ENCODE peak calls at places on chromosome 3, in eight cellular contexts. V is GM23338, L is mesenchymal stem cell, F is GM23248, H is neural progenitor cell, R is IMR-90, Z is PC-3, S is SK-N-SH. X is an unnamed sample. For H3K27me3, the result is how much of the 10 kb centered on the place peaks cover.

GRCh38 chr3:117788086-117788485 is 1078.5 kb downstream of the TUSC7 start:
- DNase-seq in V (peak), L (peak), F (peak), H (peak), R (peak), Z (peak), S (no peak), X (peak)

GRCh38 chr3:188207941-188208750 is 54.2 kb downstream of the LPP start:
- DNase-seq in V (peak), L (peak), F (no peak), H (peak), R (no peak), Z (no peak), S (no peak), X (peak)

GRCh38 chr3:14371573-14372474 is 30.6 kb upstream of the SLC6A6 start:
- DNase-seq in V (no peak), L (peak), F (peak), H (no peak), R (peak), Z (peak), S (peak), X (peak)

GRCh38 chr3:11335056-11335608 is 62.9 kb downstream of the ATG7 start:
- DNase-seq in V (peak), L (peak), F (peak), H (peak), R (peak), Z (peak), S (peak), X (peak)

GRCh38 chr3:16419640-16420039 is 93.9 kb downstream of the RFTN1 start:
- DNase-seq in V (no peak), L (peak), F (peak), H (no peak), R (peak), Z (peak), S (no peak), X (peak)

GRCh38 chr3:23775254-23775909 is 30.4 kb upstream of the UBE2E1 start:
- DNase-seq in V (no peak), L (no peak), F (no peak), H (no peak), R (no peak), Z (no peak), S (no peak), X (no peak)

GRCh38 chr3:176349706-176350105 is 847.6 kb downstream of the TBL1XR1 start:
- DNase-seq in V (no peak), L (no peak), F (peak), H (no peak), R (no peak), Z (no peak), S (no peak), X (no peak)

GRCh38 chr3:168165390-168166269 is 69.9 kb upstream of the GOLIM4 start:
- DNase-seq in V (peak), L (peak), F (peak), H (peak), R (peak), Z (peak), S (peak), X (peak)

GRCh38 chr3:115930168-115930567 is 306.9 kb downstream of the GAP43 start:
- DNase-seq in V (no peak), L (no peak), F (no peak), H (no peak), R (no peak), Z (no peak), S (no peak), X (no peak)

GRCh38 chr3:112814256-112814655 is 32.4 kb downstream of the CD200R1L start:
- DNase-seq in V (peak), L (peak), F (peak), H (peak), R (peak), Z (peak), S (no peak), X (peak)

GRCh38 chr3:47005212-47006144 is 26.0 kb downstream of the NBEAL2 start:
- DNase-seq in V (no peak), L (no peak), F (no peak), H (no peak), R (no peak), Z (no peak), S (peak), X (no peak)

GRCh38 chr3:130834476-130834875 is 59.4 kb upstream of the ATP2C1 start:
- DNase-seq in V (no peak), L (no peak), F (peak), H (no peak), R (peak), Z (peak), S (no peak), X (peak)

GRCh38 chr3:14602804-14603644 is 48.5 kb upstream of the CCDC174 start:
- DNase-seq in V (peak), L (no peak), F (peak), H (peak), R (no peak), Z (peak), S (peak), X (no peak)

GRCh38 chr3:125587039-125587664 is 8.1 kb downstream of the OSBPL11 start:
- DNase-seq in V (no peak), L (peak), F (peak), H (no peak), R (peak), Z (peak), S (no peak), X (no peak)

GRCh38 chr3:129796146-129796545 is 97.4 kb downstream of the TMCC1 start:
- DNase-seq in V (no peak), L (no peak), F (no peak), H (no peak), R (no peak), Z (no peak), S (no peak), X (no peak)

GRCh38 chr3:5188419-5189405 is 1.2 kb downstream of the EDEM1 start:
- DNase-seq in V (peak), L (peak), F (peak), H (peak), R (peak), Z (peak), S (peak), X (no peak)

GRCh38 chr3:67655364-67656121 is 1.1 kb upstream of the SUCLG2 start:
- DNase-seq in V (no peak), L (no peak), F (peak), H (no peak), R (no peak), Z (no peak), S (no peak), X (no peak)

GRCh38 chr3:10108091-10108490 is at the start of gene FANCD2OS:
- DNase-seq in V (peak), L (no peak), F (no peak), H (no peak), R (no peak), Z (no peak), S (no peak), X (no peak)

GRCh38 chr3:143847787-143848631 is at the start of gene SLC9A9:
- DNase-seq in V (peak), L (peak), F (peak), H (peak), R (peak), Z (peak), S (no peak), X (peak)

GRCh38 chr3:170835346-170835745 is 34.6 kb downstream of the RPL22L1 start:
- DNase-seq in V (no peak), L (peak), F (no peak), H (peak), R (no peak), Z (no peak), S (peak), X (no peak)

GRCh38 chr3:49813497-49814174 is at the start of gene UBA7:
- DNase-seq in V (no peak), L (peak), F (peak), H (no peak), R (peak), Z (peak), S (no peak), X (peak)

GRCh38 chr3:150194513-150194912 is 213.6 kb upstream of the TSC22D2 start:
- DNase-seq in V (peak), L (no peak), F (no peak), H (no peak), R (no peak), Z (no peak), S (no peak), X (no peak)

GRCh38 chr3:52056521-52056967 is at the start of gene DUSP7:
- DNase-seq in V (peak), L (peak), F (peak), H (peak), R (peak), Z (peak), S (peak), X (peak)

GRCh38 chr3:165339753-165340152 is 143.6 kb upstream of the SLITRK3 start:
- DNase-seq in V (peak), L (peak), F (peak), H (peak), R (peak), Z (peak), S (no peak), X (no peak)

GRCh38 chr3:152779649-152780048 is 55.3 kb upstream of the P2RY1 start:
- DNase-seq in V (peak), L (peak), F (peak), H (peak), R (no peak), Z (no peak), S (no peak), X (peak)

GRCh38 chr3:151538706-151539403 is 78.0 kb upstream of the IGSF10 start:
- DNase-seq in V (peak), L (no peak), F (peak), H (peak), R (peak), Z (no peak), S (no peak), X (peak)

GRCh38 chr3:43996379-43997301 is 245.0 kb upstream of the TOPAZ1 start:
- DNase-seq in V (peak), L (peak), F (peak), H (peak), R (no peak), Z (no peak), S (no peak), X (no peak)

GRCh38 chr3:39185326-39185958 is 7.0 kb downstream of the XIRP1 start:
- DNase-seq in V (no peak), L (no peak), F (no peak), H (no peak), R (no peak), Z (no peak), S (no peak), X (no peak)

GRCh38 chr3:39185959-39186691 is 6.3 kb downstream of the XIRP1 start:
- DNase-seq in V (no peak), L (no peak), F (no peak), H (no peak), R (no peak), Z (no peak), S (no peak), X (no peak)

GRCh38 chr3:39183231-39184080 is 8.9 kb downstream of the XIRP1 start:
- DNase-seq in V (no peak), L (no peak), F (no peak), H (no peak), R (no peak), Z (no peak), S (no peak), X (no peak)

GRCh38 chr3:39184968-39185285 is 7.5 kb downstream of the XIRP1 start:
- DNase-seq in V (no peak), L (no peak), F (no peak), H (no peak), R (no peak), Z (no peak), S (no peak), X (no peak)

GRCh38 chr3:39184081-39184967 is 8.1 kb downstream of the XIRP1 start:
- DNase-seq in V (no peak), L (no peak), F (no peak), H (no peak), R (no peak), Z (no peak), S (no peak), X (no peak)
- H2AFZ ChIP-seq in V (no peak), L (no peak), F (no peak), H (no peak), R (no peak), Z (no peak), S (no peak), X (no peak)

GRCh38 chr3:178302966-178303930 is 233.0 kb upstream of the KCNMB2 start:
- DNase-seq in V (no peak), L (no peak), F (peak), H (no peak), R (no peak), Z (peak), S (no peak), X (no peak)

GRCh38 chr3:178308696-178309278 is 227.4 kb upstream of the KCNMB2 start:
- DNase-seq in V (no peak), L (no peak), F (peak), H (no peak), R (no peak), Z (no peak), S (no peak), X (no peak)

GRCh38 chr3:178306427-178307115 is 229.7 kb upstream of the KCNMB2 start:
- DNase-seq in V (no peak), L (no peak), F (no peak), H (no peak), R (no peak), Z (no peak), S (no peak), X (no peak)

GRCh38 chr3:178300441-178300959 is 235.7 kb upstream of the KCNMB2 start:
- DNase-seq in V (no peak), L (no peak), F (no peak), H (no peak), R (no peak), Z (no peak), S (no peak), X (no peak)

DNA sequence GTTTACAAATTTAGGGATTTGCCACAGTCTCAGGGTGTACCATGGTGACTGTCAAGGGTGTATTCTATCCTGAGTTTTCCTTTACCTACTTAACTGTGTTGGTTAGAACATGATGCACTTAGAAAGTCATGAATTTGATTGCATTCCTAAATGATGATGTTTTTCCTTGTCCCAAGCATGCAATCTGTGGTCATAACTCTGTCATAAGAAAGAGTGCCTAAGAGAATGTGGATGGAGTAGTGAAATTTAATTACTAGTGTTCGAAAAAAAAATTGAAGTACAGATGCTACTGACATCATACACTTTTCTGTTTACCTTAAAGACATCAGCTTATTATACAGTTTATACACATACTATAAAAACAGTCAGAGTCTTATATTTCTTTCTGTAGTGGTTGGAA is 231.5 kb upstream of the KCNMB2 start:
- DNase-seq in V (no peak), L (peak), F (peak), H (no peak), R (peak), Z (peak), S (no peak), X (peak)
- H3K27me3 ChIP-seq in V (under half), L (under half), F (under half), H (under half), R (under half), Z (under half), S (under half), X (under half)

GRCh38 chr3:141600331-141600730 is 113.5 kb downstream of the RASA2 start:
- DNase-seq in V (no peak), L (no peak), F (no peak), H (no peak), R (no peak), Z (no peak), S (no peak), X (no peak)
- H3K4me3 ChIP-seq in V (no peak), L (no peak), F (no peak), H (no peak), R (no peak), Z (no peak), S (no peak), X (no peak)

GRCh38 chr3:139248593-139249255 is 95.1 kb upstream of the MRPS22 start:
- DNase-seq in V (no peak), L (no peak), F (no peak), H (no peak), R (no peak), Z (no peak), S (no peak), X (no peak)
- H2AFZ ChIP-seq in V (no peak), L (no peak), F (no peak), H (no peak), R (no peak), Z (no peak), S (no peak), X (no peak)

GRCh38 chr3:194136519-194137313 is 768 bp downstream of the HES1 start:
- DNase-seq in V (peak), L (peak), F (peak), H (peak), R (peak), Z (peak), S (peak), X (peak)
- H3K27me3 ChIP-seq in V (under half), L (under half), F (under half), H (under half), R (under half), Z (under half), S (under half), X (under half)

DNA sequence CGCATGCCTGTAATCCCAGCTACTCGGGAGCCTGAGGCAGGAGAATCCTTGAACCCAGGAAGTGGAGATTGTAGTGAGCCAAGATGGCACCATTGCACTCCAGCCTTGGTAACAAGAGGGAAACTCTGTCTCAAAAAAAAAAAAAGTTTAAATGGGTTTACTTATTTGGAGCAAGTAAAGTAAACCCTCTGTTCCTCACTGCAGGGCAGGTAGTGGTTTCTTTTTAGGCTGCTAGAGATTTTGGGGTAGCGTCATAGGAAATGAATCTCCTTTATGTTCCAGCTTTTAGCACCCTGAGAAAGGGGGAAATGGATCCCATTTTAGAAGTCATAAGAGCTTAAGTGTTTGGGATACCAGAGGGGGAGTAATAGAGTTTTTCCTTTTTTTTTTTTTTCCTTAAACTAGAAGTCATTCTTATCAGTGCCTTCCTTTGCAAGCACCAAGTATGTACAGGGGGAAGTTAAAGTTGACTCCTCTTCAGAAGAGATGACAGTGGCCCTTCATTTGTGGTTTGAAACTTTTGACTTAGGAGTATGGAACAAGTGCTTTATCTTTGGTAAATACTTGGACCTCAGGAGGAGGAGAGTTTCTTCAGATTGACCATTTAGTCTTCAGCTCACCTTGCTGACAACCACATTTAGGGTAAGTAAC is 8.0 kb downstream of the PXK start:
- DNase-seq in V (no peak), L (no peak), F (no peak), H (no peak), R (no peak), Z (no peak), S (no peak), X (no peak)
- H3K4me3 ChIP-seq in V (no peak), L (no peak), F (no peak), H (no peak), R (no peak), Z (no peak), S (no peak), X (no peak)